ENCODE peak calls at places on chromosomes 11 and 22, in six cellular contexts. X, E, R, U, G and W are unnamed samples.
A peak's percentile ranks its signal among the peaks of the same experiment; 100 is the strongest.

GRCh38 chr11:84452211-84452610 is 1166.0 kb upstream of the CCDC90B start:
- DNase-seq in X (no peak), E (no peak), R (no peak), U (no peak), G (no peak), W (no peak)

GRCh38 chr11:103110406-103110805 is 1.2 kb downstream of the DYNC2H1 start:
- DNase-seq in X (no peak), E (no peak), R (no peak), U (no peak), G (no peak), W (no peak)

GRCh38 chr11:43573233-43573632 is 107.3 kb upstream of the HSD17B12 start:
- DNase-seq in X (peak; percentile 84), E (peak; percentile 54), R (no peak), U (peak; percentile 29), G (peak; percentile 60), W (no peak)

GRCh38 chr22:26975381-26975780 is 318.0 kb downstream of the MIAT start:
- DNase-seq in X (no peak), E (no peak), R (no peak), U (no peak), G (no peak), W (no peak)

GRCh38 chr11:19735512-19735911 is 22.9 kb downstream of the NAV2 start:
- DNase-seq in X (no peak), E (no peak), R (no peak), U (no peak), G (no peak), W (no peak)

GRCh38 chr22:22397292-22397870 is 111.2 kb downstream of the ZNF280B start:
- DNase-seq in X (peak; percentile 70), E (no peak), R (no peak), U (no peak), G (peak; percentile 50), W (no peak)

GRCh38 chr22:25702046-25702445 is 39.9 kb upstream of the MYO18B start:
- DNase-seq in X (no peak), E (peak; percentile 42), R (no peak), U (no peak), G (no peak), W (no peak)

GRCh38 chr11:68206211-68206610 is 6.9 kb downstream of the KMT5B start:
- DNase-seq in X (peak; percentile 65), E (peak; percentile 68), R (no peak), U (peak; percentile 54), G (peak; percentile 67), W (no peak)

GRCh38 chr22:19579113-19579811 is 55.1 kb upstream of the CLDN5 start:
- DNase-seq in X (no peak), E (no peak), R (no peak), U (peak; percentile 10), G (no peak), W (no peak)

GRCh38 chr11:16997624-16998023 is 16.6 kb downstream of the PLEKHA7 start:
- DNase-seq in X (no peak), E (no peak), R (no peak), U (no peak), G (no peak), W (no peak)

GRCh38 chr11:820655-821512 is 2.2 kb downstream of the PNPLA2 start:
- DNase-seq in X (no peak), E (no peak), R (peak; percentile 88), U (peak; percentile 75), G (no peak), W (no peak)

DNA sequence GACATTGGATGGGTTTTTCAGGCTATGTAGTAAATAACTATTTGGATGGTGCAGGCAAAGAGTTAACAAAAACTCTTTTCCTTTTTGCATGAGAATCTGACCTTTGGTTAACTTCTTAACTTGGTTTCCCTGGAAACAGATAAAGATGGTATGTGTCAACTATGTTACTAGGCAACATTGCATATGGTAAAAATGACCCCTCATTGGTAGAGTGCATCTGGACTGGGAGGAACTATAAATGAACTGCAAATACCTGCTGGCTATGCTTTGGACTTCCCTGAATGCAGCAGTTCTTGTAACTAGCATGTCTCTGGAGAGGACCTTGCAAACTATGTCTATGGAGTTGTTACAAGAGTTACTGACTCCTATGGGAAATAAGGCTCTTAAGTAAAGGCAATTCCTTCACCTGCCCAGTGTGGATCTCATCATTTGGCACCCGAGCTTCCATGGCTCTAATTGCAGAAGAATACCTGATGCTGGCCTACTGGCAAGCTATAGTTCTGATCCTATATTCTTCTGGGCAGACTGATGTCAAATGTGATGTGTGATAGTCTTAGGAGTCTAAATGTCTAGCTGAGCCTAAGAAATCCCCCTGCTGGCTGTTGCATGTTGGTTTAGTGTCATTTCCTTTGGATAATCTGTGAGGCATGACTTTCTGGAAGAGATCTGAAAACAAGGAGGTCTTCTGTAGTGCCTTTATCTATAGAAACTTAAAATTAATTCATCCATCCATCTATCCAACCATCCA is 126.7 kb upstream of the MTMR2 start:
- DNase-seq in X (no peak), E (no peak), R (no peak), U (no peak), G (no peak), W (no peak)
- TF ChIP-seq CTCF in X (peak; percentile 52), E (no peak), R (no peak), U (no peak), G (no peak), W (no peak)

GRCh38 chr22:49499433-49500075 is 328.1 kb downstream of the BRD1 start:
- DNase-seq in X (no peak), E (no peak), R (no peak), U (no peak), G (no peak), W (no peak)
- TF ChIP-seq CTCF in X (no peak), E (no peak), R (no peak), U (no peak), G (no peak), W (no peak)

DNA sequence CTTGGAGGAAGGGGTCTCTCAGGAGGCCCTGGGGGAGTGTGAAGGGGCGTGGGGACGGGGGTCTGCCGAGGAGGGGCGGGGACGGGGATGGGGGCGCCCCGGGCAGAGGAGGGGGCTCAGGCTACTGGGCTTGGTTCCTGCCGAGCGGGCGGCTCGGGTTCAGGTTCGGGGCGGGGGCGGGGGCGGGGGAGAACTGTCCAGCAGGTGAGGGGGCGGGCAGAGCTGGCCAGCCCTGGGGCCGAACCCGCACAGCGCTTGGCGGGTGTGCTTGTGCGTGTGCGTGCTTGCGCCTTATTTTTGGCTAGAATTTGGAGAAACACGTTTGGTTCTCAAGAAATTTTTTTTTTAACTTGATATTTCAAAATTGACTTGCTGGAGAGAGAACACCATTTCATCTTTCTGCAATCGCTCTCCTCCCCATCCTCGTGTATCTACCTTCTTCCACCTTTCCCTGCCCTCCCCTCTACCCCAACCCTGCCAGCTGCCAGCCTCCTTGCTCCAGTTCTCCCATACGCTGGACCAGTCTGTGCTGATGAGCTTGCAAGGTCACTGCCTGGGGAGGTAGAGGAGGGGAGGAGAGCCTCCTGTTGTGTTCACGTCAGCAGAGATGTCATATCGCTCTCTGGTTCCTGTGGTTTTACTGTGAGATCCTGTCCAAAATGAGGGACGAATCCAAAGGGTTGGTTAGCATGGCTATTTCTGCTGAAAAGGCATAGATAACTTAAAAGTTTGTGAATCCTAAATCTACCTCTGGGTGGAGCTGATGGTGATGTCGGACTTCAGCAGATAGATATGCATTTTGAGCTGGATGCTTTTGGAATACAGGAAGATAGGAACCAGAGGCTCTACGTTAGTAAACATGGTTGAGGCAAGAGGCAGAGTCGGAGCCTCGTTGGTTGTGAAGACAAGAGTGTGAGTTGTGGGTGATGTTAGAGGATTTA is 668 bp downstream of the MADD start:
- DNase-seq in X (peak; percentile 68), E (peak; percentile 43), R (peak; percentile 39), U (peak; percentile 49), G (peak; percentile 79), W (no peak)
- TF ChIP-seq CTCF in X (no peak), E (peak; percentile 32), R (no peak), U (no peak), G (peak; percentile 29), W (no peak)

DNA sequence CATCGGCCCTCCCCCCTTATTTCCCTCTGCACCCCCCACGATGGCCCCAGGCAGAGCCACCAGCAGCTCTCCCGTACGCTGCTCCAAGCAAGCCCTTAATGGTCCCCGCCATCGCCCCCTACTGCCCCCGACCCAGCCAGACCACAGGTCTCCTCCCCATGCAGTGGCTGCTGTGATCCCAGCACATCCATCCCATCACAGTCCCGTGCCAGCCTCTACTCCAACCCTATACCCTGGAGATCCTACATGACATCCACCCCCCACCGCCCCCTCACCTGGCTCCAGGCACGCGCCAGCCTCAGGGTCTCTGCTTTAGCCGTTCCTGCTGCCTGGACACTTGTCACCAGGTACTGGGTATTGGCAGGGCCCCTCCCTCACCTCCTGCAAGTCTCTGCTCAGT is 85.8 kb upstream of the RTL6 start:
- DNase-seq in X (peak; percentile 63), E (no peak), R (peak; percentile 42), U (no peak), G (no peak), W (no peak)
- TF ChIP-seq CTCF in X (peak; percentile 48), E (no peak), R (no peak), U (no peak), G (no peak), W (no peak)

GRCh38 chr22:31870890-31871289 is 73.4 kb upstream of the YWHAH start:
- DNase-seq in X (no peak), E (no peak), R (no peak), U (no peak), G (no peak), W (no peak)
- TF ChIP-seq CTCF in X (no peak), E (no peak), R (no peak), U (no peak), G (no peak), W (no peak)